ENCODE peak calls at places on chromosomes 13 and 19, in four cellular contexts. O is GM12878, E is HepG2, M is K562. K is an unnamed sample.

GRCh38 chr13:71870036-71870435 is 3.0 kb upstream of the DACH1 start:
- DNase-seq in O (no peak), E (no peak), M (no peak), K (no peak)

GRCh38 chr19:6056801-6057650 is 53.3 kb downstream of the RFX2 start:
- DNase-seq in O (no peak), E (peak), M (peak), K (no peak)

GRCh38 chr13:51957377-51958216 is 53.7 kb downstream of the ATP7B start:
- DNase-seq in O (peak), E (no peak), M (peak), K (no peak)

GRCh38 chr13:45242070-45242469 is 41.2 kb upstream of the KCTD4 start:
- DNase-seq in O (no peak), E (no peak), M (no peak), K (peak)

GRCh38 chr19:3483226-3483628 is at the start of gene SMIM44:
- DNase-seq in O (no peak), E (no peak), M (no peak), K (no peak)

GRCh38 chr19:48341006-48341405 is 15.7 kb downstream of the EMP3 start:
- DNase-seq in O (no peak), E (no peak), M (no peak), K (peak)

GRCh38 chr19:1811472-1811894 is 593 bp downstream of the ATP8B3 start:
- DNase-seq in O (no peak), E (peak), M (peak), K (peak)

GRCh38 chr13:75444016-75444415 is 38.0 kb downstream of the TBC1D4 start:
- DNase-seq in O (no peak), E (peak), M (no peak), K (no peak)

GRCh38 chr19:10408511-10409291 is 5.4 kb upstream of the CDC37 start:
- DNase-seq in O (no peak), E (no peak), M (no peak), K (peak)

GRCh38 chr13:58991826-58992477 is 1171.8 kb downstream of the DIAPH3 start:
- DNase-seq in O (no peak), E (no peak), M (no peak), K (no peak)

GRCh38 chr19:37926255-37926654 is 19.2 kb downstream of the SIPA1L3 start:
- DNase-seq in O (no peak), E (no peak), M (no peak), K (no peak)

GRCh38 chr13:101838305-101838835 is 385.9 kb downstream of the ITGBL1 start:
- DNase-seq in O (no peak), E (no peak), M (no peak), K (no peak)

GRCh38 chr19:906480-906879 is 6.5 kb downstream of the R3HDM4 start:
- DNase-seq in O (no peak), E (no peak), M (no peak), K (no peak)

GRCh38 chr13:50518791-50519201 is 324.7 kb downstream of the DLEU7 start:
- DNase-seq in O (no peak), E (no peak), M (no peak), K (no peak)

GRCh38 chr19:18596752-18597157 is 8.2 kb downstream of the REX1BD start:
- DNase-seq in O (no peak), E (peak), M (peak), K (peak)

GRCh38 chr13:28819046-28819747 is 942 bp upstream of the MTUS2 start:
- DNase-seq in O (no peak), E (no peak), M (no peak), K (no peak)

GRCh38 chr13:41564046-41564445 is 106.7 kb downstream of the RGCC start:
- DNase-seq in O (no peak), E (no peak), M (no peak), K (no peak)

GRCh38 chr19:34404109-34404909 is at the start of gene PDCD2L:
- DNase-seq in O (peak), E (peak), M (peak), K (peak)

GRCh38 chr19:34411216-34411615 is 7.0 kb downstream of the PDCD2L start:
- DNase-seq in O (no peak), E (no peak), M (no peak), K (no peak)

GRCh38 chr19:34408421-34408820 is 4.2 kb downstream of the PDCD2L start:
- DNase-seq in O (no peak), E (no peak), M (no peak), K (no peak)

GRCh38 chr19:34405892-34406660 is 1.9 kb downstream of the PDCD2L start:
- DNase-seq in O (no peak), E (no peak), M (no peak), K (no peak)

DNA sequence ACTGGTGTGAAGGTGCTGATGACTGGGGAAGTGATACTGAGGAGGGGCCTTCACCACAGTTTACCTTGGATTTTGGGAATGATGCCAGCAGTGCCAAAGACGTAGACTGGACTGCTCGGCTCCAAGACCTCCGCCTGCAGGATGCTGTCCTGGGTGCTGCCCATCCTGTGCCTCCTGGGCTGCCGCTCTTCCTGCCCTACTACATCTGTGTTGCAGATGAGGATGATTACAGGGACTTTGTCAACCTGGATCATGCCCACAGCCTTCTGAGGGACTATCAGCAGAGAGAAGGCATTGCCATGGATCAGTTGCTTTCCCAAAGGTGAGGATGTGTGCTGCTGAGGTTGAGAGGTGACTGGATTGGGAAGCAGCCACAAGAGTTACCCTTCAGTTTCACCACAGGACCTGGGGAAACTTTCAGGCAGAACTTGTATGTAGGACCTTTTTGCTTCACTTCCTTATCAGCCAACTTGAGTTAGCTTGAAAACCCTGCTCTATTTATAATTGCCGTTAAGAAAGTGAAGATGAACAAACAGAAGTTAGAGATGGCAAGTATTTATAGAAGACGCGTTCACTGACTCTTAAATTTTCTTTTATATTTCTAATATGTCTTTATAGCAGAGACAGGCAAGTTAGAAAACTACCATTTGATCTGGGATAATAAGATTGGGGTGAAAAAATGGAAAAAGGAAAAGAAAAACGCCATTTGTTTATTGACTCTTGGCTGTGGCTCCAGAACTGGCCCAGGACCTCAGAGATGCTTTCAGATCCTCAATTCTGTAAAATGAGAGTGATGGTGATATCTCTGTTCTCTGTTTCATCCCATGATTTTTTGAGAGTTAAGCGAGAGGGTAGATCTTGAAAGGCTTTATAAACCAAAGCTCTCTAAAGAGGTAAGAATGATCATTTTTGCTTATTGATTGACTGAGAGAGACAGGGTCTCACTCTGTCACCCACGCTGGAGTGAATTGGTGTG is 5.3 kb downstream of the PDCD2L start:
- DNase-seq in O (no peak), E (no peak), M (no peak), K (no peak)
- TF ChIP-seq CTCF in O (no peak), E (no peak), M (no peak), K (no peak)

GRCh38 chr19:31231181-31231580 is 118.1 kb downstream of the TSHZ3 start:
- DNase-seq in O (no peak), E (no peak), M (no peak), K (no peak)

GRCh38 chr19:31232220-31232619 is 117.0 kb downstream of the TSHZ3 start:
- DNase-seq in O (no peak), E (no peak), M (no peak), K (no peak)

GRCh38 chr19:31233288-31233687 is 115.9 kb downstream of the TSHZ3 start:
- DNase-seq in O (no peak), E (no peak), M (no peak), K (no peak)

GRCh38 chr19:31235806-31236205 is 113.4 kb downstream of the TSHZ3 start:
- DNase-seq in O (no peak), E (no peak), M (no peak), K (no peak)

GRCh38 chr19:31232871-31233270 is 116.4 kb downstream of the TSHZ3 start:
- DNase-seq in O (no peak), E (no peak), M (no peak), K (no peak)
- TF ChIP-seq YY1 in O (no peak), E (no peak), M (no peak), K (no peak)

GRCh38 chr13:91247768-91248167 is 99.7 kb upstream of the MIR17HG start:
- DNase-seq in O (no peak), E (no peak), M (no peak), K (peak)
- TF ChIP-seq MXI1 in O (no peak), E (no peak), M (no peak), K (no peak)

DNA sequence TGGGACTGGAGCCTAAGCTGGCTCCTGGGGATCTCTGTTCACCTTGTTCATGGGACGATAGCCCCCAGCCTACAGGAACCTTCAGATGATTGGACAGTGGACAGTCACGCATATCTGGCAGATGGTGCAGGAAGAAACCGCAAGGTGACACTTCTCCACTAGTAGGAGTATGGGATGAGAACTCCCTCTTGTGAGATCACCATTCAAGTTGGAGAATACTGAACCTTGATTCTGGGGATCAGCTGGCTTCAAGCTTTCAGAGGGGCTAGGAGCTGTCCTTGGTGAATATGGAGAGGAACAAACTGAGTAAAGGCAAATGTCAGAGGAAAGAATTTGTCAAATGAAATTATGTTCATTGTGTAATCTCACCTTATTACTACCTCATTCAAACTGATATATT is 204.5 kb downstream of the PDS5B start:
- DNase-seq in O (no peak), E (peak), M (peak), K (no peak)
- TF ChIP-seq CTCF in O (no peak), E (no peak), M (no peak), K (peak)